ENCODE peak calls at places on chromosome 21, in nine cellular contexts. R is GM23338; L is activated naive CD4-positive, alpha-beta T cell; Q is IMR-90; N is M059J; B is amniotic stem cell; O is kidney epithelial cell; M is smooth muscle cell of the brain vasculature; F is sciatic nerve. U is an unnamed sample.

GRCh38 chr21:44749116-44749758 is 37.9 kb upstream of the TSPEAR start:
- DNase-seq in R (no peak), L (no peak), Q (no peak), N (no peak), B (no peak), O (no peak), M (no peak), F (no peak), U (no peak)

GRCh38 chr21:45116066-45116465 is 41.7 kb downstream of the ADARB1 start:
- DNase-seq in R (no peak), L (no peak), Q (no peak), N (no peak), B (no peak), O (no peak), M (no peak), F (no peak), U (no peak)

GRCh38 chr21:28644762-28645161 is 347.9 kb downstream of the LTN1 start:
- DNase-seq in R (no peak), L (no peak), Q (no peak), N (peak), B (peak), O (no peak), M (no peak), F (no peak), U (no peak)

GRCh38 chr21:17526771-17527170 is 13.9 kb downstream of the CXADR start:
- DNase-seq in R (no peak), L (no peak), Q (no peak), N (peak), B (no peak), O (no peak), M (no peak), F (no peak), U (no peak)

GRCh38 chr21:15874610-15875009 is 144.8 kb downstream of the USP25 start:
- DNase-seq in R (no peak), L (no peak), Q (peak), N (no peak), B (no peak), O (no peak), M (no peak), F (no peak), U (no peak)

GRCh38 chr21:33229099-33229775 is 501 bp upstream of the IFNAR2 start:
- DNase-seq in R (peak), L (no peak), Q (no peak), N (no peak), B (no peak), O (no peak), M (no peak), F (no peak), U (no peak)

GRCh38 chr21:25457411-25457810 is 149.9 kb downstream of the MRPL39 start:
- DNase-seq in R (no peak), L (no peak), Q (peak), N (peak), B (peak), O (peak), M (peak), F (no peak), U (no peak)

GRCh38 chr21:46157396-46157986 is 2.1 kb upstream of the FTCD start:
- DNase-seq in R (no peak), L (no peak), Q (no peak), N (no peak), B (no peak), O (no peak), M (no peak), F (no peak), U (no peak)

GRCh38 chr21:44709426-44710293 is 1.7 kb downstream of the TSPEAR start:
- DNase-seq in R (peak), L (peak), Q (peak), N (peak), B (no peak), O (no peak), M (no peak), F (peak), U (no peak)

GRCh38 chr21:35511298-35512162 is 462.4 kb upstream of the RUNX1 start:
- DNase-seq in R (no peak), L (no peak), Q (peak), N (peak), B (no peak), O (no peak), M (no peak), F (no peak), U (no peak)

GRCh38 chr21:35925497-35925896 is 134.8 kb downstream of the SETD4 start:
- DNase-seq in R (no peak), L (no peak), Q (peak), N (peak), B (no peak), O (peak), M (no peak), F (no peak), U (no peak)

GRCh38 chr21:37257526-37257966 is 9.6 kb downstream of the VPS26C start:
- DNase-seq in R (peak), L (no peak), Q (peak), N (peak), B (no peak), O (no peak), M (no peak), F (no peak), U (peak)

GRCh38 chr21:15015622-15016471 is 49.0 kb downstream of the NRIP1 start:
- DNase-seq in R (no peak), L (no peak), Q (peak), N (peak), B (peak), O (peak), M (no peak), F (no peak), U (no peak)

GRCh38 chr21:46555225-46555617 is 49.7 kb downstream of the S100B start:
- DNase-seq in R (no peak), L (no peak), Q (no peak), N (no peak), B (no peak), O (no peak), M (no peak), F (peak), U (no peak)

GRCh38 chr21:46116846-46117585 is 19.1 kb downstream of the COL6A2 start:
- DNase-seq in R (no peak), L (no peak), Q (no peak), N (peak), B (no peak), O (no peak), M (no peak), F (peak), U (no peak)

GRCh38 chr21:33751120-33751519 is 108.8 kb downstream of the ITSN1 start:
- DNase-seq in R (no peak), L (no peak), Q (peak), N (no peak), B (no peak), O (no peak), M (no peak), F (no peak), U (no peak)

GRCh38 chr21:9837946-9838801 is 683.2 kb upstream of the TPTE start:
- DNase-seq in R (no peak), L (no peak), Q (no peak), N (no peak), B (no peak), O (no peak), M (no peak), F (no peak), U (no peak)

GRCh38 chr21:33751533-33751932 is 109.2 kb downstream of the ITSN1 start:
- DNase-seq in R (no peak), L (no peak), Q (no peak), N (no peak), B (no peak), O (no peak), M (no peak), F (no peak), U (no peak)

GRCh38 chr21:45873418-45873817 is 108.2 kb upstream of the COL6A1 start:
- DNase-seq in R (no peak), L (no peak), Q (no peak), N (no peak), B (no peak), O (no peak), M (no peak), F (peak), U (no peak)

GRCh38 chr21:43853851-43854772 is 10.9 kb upstream of the AGPAT3 start:
- DNase-seq in R (no peak), L (no peak), Q (no peak), N (no peak), B (no peak), O (no peak), M (no peak), F (no peak), U (no peak)